ENCODE peak calls at places on chromosomes 2 and 18, in five cellular contexts. J is NCI-H1436, M is lower leg skin, S is HuH-7.5, Y is NCI-H2171 treated with DMSO at 0.1 percent for 48 hours. N is an unnamed sample.

GRCh38 chr18:2657788-2658458 is 2.4 kb downstream of the SMCHD1 start:
- DNase-seq in Y (no peak), J (no peak), S (no peak), M (no peak), N (no peak)

GRCh38 chr2:174873457-174873856 is 109.2 kb upstream of the CHRNA1 start:
- DNase-seq in M (no peak), S (no peak), J (no peak), Y (no peak), N (no peak)

GRCh38 chr2:109438773-109439191 is 175.0 kb downstream of the SEPTIN10 start:
- DNase-seq in J (no peak), S (no peak), Y (no peak), M (no peak), N (no peak)

GRCh38 chr2:162768646-162769045 is 69.9 kb downstream of the KCNH7 start:
- DNase-seq in M (no peak), J (peak), S (no peak), Y (peak), N (no peak)

GRCh38 chr2:207161724-207162123 is 4.0 kb downstream of the KLF7 start:
- DNase-seq in M (no peak), J (no peak), S (no peak), Y (no peak), N (no peak)

GRCh38 chr2:176473177-176473576 is 203.9 kb downstream of the MTX2 start:
- DNase-seq in J (peak), Y (peak), M (peak), S (no peak), N (peak)

GRCh38 chr2:178718988-178719387 is 88.2 kb downstream of the TTN start:
- DNase-seq in M (no peak), J (no peak), Y (no peak), S (no peak), N (no peak)

GRCh38 chr18:44197837-44198236 is 482.9 kb upstream of the SETBP1 start:
- DNase-seq in M (no peak), S (no peak), Y (peak), J (no peak), N (no peak)

GRCh38 chr2:203998195-203998804 is 61.7 kb downstream of the ICOS start:
- DNase-seq in M (no peak), Y (no peak), S (no peak), J (no peak), N (no peak)

GRCh38 chr2:143720093-143720664 is 591.0 kb downstream of the ARHGAP15 start:
- DNase-seq in J (peak), Y (no peak), M (no peak), S (no peak), N (no peak)

GRCh38 chr2:212695426-212695825 is 156.8 kb upstream of the ERBB4 start:
- DNase-seq in M (no peak), S (no peak), J (no peak), Y (no peak), N (no peak)

GRCh38 chr2:58664523-58665155 is 423.5 kb upstream of the FANCL start:
- DNase-seq in Y (no peak), J (no peak), S (no peak), M (no peak), N (no peak)

GRCh38 chr2:65922794-65923193 is 490.4 kb upstream of the SPRED2 start:
- DNase-seq in M (peak), S (no peak), Y (no peak), J (no peak), N (no peak)

GRCh38 chr18:12659904-12660605 is 2.1 kb upstream of the SPIRE1 start:
- DNase-seq in S (peak), Y (peak), M (no peak), J (peak), N (peak)

GRCh38 chr18:55317832-55318231 is 270.2 kb downstream of the TCF4 start:
- DNase-seq in S (no peak), Y (no peak), J (peak), M (no peak), N (no peak)

GRCh38 chr18:13605901-13606300 is 120.5 kb downstream of the FAM210A start:
- DNase-seq in S (no peak), M (no peak), J (no peak), Y (no peak), N (no peak)

GRCh38 chr18:58998421-58999203 is 133.9 kb downstream of the ZNF532 start:
- DNase-seq in J (no peak), S (no peak), Y (no peak), M (no peak), N (no peak)

N was measured in stimulated activated naive CD4-positive, alpha-beta T cell.